ENCODE peak calls at places on chromosomes 6 and 20, in eight cellular contexts. R is breast epithelium, E is spleen, X is IMR-90, G is stomach, Z is tibial nerve, J is body of pancreas, W is ovary. H is an unnamed sample.

GRCh38 chr6:155103816-155104366 is 108.8 kb downstream of the TIAM2 start:
- DNase-seq in Z (no peak), R (no peak), J (no peak), G (no peak), X (no peak), E (no peak), W (no peak), H (no peak)

GRCh38 chr6:4379958-4380357 is 244.6 kb upstream of the ECI2 start:
- DNase-seq in W (no peak), R (no peak), G (no peak), X (no peak), E (no peak), Z (no peak), J (no peak), H (no peak)

GRCh38 chr20:60136640-60137411 is 178.6 kb downstream of the CDH26 start:
- DNase-seq in X (no peak), Z (no peak), J (no peak), E (no peak), G (no peak), R (no peak), W (no peak), H (no peak)

GRCh38 chr6:150236114-150236513 is 93.3 kb downstream of the PPP1R14C start:
- DNase-seq in R (no peak), E (no peak), G (no peak), X (no peak), J (no peak), Z (no peak), W (no peak), H (no peak)

GRCh38 chr6:89952696-89953095 is 58.4 kb downstream of the GJA10 start:
- DNase-seq in X (peak; percentile 75), Z (no peak), W (no peak), G (no peak), J (no peak), E (no peak), R (no peak), H (no peak)

GRCh38 chr20:24773751-24774201 is 175.3 kb upstream of the CST7 start:
- DNase-seq in R (peak; percentile 20), G (peak; percentile 4), X (peak; percentile 72), E (peak; percentile 45), Z (no peak), J (no peak), W (peak; percentile 1), H (no peak)

GRCh38 chr6:102763886-102764285 is 1370.4 kb downstream of the GRIK2 start:
- DNase-seq in J (no peak), X (no peak), G (no peak), R (no peak), W (no peak), E (no peak), Z (no peak), H (no peak)

GRCh38 chr20:47432251-47433210 is 69.2 kb upstream of the NCOA3 start:
- DNase-seq in W (no peak), G (no peak), R (no peak), J (no peak), E (peak; percentile 33), Z (no peak), X (peak; percentile 19), H (no peak)

GRCh38 chr6:44304282-44305199 is 8.6 kb downstream of the AARS2 start:
- DNase-seq in G (no peak), J (peak; percentile 37), E (peak; percentile 83), W (no peak), R (no peak), X (peak; percentile 35), Z (no peak), H (no peak)

GRCh38 chr6:48626421-48626820 is 515.4 kb upstream of the PTCHD4 start:
- DNase-seq in Z (no peak), G (no peak), J (no peak), X (no peak), R (no peak), W (no peak), E (no peak), H (no peak)

GRCh38 chr20:1108437-1108920 is 9.9 kb upstream of the PSMF1 start:
- DNase-seq in X (peak; percentile 23), E (peak; percentile 81), J (peak; percentile 75), Z (peak; percentile 51), W (no peak), R (no peak), G (peak; percentile 63), H (peak; percentile 67)

DNA sequence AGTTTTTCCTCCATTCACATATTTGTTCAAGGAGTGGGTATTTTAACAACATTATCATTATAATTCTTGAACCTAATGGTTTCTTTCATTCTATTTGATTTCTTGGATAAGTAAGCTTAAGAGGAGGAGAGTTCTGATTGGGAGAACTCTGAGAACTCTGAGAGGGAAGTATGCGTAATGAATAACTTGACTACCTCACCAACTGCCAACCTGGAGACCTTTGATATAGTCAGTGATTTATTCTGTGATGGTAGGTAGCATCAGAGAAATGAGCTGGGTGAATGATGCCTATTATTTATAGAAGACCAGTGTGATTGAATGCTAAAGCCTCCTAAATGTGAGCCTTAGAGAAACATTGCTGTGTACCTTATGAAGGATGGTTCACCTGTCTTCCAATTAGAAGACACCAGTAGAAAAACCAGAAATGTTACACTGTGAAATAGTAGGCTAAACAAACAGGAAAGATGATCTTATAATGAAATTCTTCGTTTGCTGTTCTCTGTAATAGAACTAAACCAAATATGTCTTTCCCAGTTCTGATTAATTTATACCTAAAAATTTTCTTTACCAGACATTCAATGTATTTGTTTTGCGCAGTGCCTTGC is 114.9 kb downstream of the RTN4IP1 start:
- DNase-seq in X (no peak), J (no peak), W (no peak), Z (no peak), G (no peak), E (no peak), R (no peak), H (no peak)
- TF ChIP-seq POLR2A in X (no peak), J (no peak), W (no peak), Z (no peak), G (no peak), E (no peak), R (no peak), H (no peak)

GRCh38 chr20:33612001-33612400 is 50.1 kb upstream of the C20orf144 start:
- DNase-seq in J (no peak), R (no peak), Z (no peak), W (no peak), X (no peak), E (no peak), G (no peak), H (no peak)
- H3K36me3 ChIP-seq in J (no peaks in the 10 kb centered on the region), R (peaks cover 18% of the 10 kb centered on the region), Z (peaks cover 62% of the 10 kb centered on the region), W (no peaks in the 10 kb centered on the region), X (peaks cover 31% of the 10 kb centered on the region), E (peaks cover 95% of the 10 kb centered on the region), G (peaks cover 92% of the 10 kb centered on the region), H (no peaks in the 10 kb centered on the region)

DNA sequence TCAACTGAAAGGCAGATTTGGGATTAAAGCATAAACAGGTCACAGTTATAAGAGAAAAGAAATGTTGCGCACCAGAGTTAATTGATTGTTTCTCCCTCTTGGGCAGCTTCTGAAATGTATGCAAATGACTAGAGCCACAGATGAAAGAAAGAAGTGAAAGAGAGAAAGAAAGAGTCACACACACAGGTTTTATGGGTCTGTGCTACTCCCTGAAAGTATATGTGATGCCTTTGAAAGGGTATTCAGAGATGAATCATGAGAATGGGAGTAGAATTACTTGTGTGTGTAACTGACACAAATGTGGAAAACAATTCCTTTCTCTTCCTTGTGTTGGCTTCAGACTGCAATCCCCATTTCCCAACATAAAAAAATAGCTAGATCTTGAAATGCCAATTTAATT is 196.9 kb downstream of the FOXA2 start:
- DNase-seq in Z (no peak), X (no peak), J (no peak), E (no peak), R (no peak), G (no peak), W (no peak), H (no peak)
- H3K4me1 ChIP-seq in Z (no peaks in the 10 kb centered on the region), X (no peaks in the 10 kb centered on the region), J (peaks cover 11% of the 10 kb centered on the region), E (no peaks in the 10 kb centered on the region), R (no peaks in the 10 kb centered on the region), G (no peaks in the 10 kb centered on the region), W (no peaks in the 10 kb centered on the region), H (no peaks in the 10 kb centered on the region)

GRCh38 chr20:48637461-48637860 is 190.3 kb downstream of the PREX1 start:
- DNase-seq in R (no peak), G (no peak), J (no peak), X (no peak), E (no peak), Z (no peak), W (no peak), H (no peak)

GRCh38 chr20:48636301-48636700 is 191.5 kb downstream of the PREX1 start:
- DNase-seq in E (peak; percentile 66), Z (no peak), X (no peak), R (no peak), G (no peak), W (no peak), J (no peak), H (no peak)

GRCh38 chr20:48634641-48635040 is 193.2 kb downstream of the PREX1 start:
- DNase-seq in R (no peak), Z (no peak), W (no peak), X (no peak), G (no peak), E (peak; percentile 49), J (no peak), H (no peak)

GRCh38 chr20:48635361-48635760 is 192.4 kb downstream of the PREX1 start:
- DNase-seq in W (no peak), R (no peak), E (peak; percentile 66), G (no peak), X (no peak), J (no peak), Z (no peak), H (no peak)

GRCh38 chr20:48635791-48636267 is 192.0 kb downstream of the PREX1 start:
- DNase-seq in W (no peak), J (peak; percentile 42), X (peak; percentile 31), Z (no peak), E (peak; percentile 85), G (no peak), R (no peak), H (no peak)
- TF ChIP-seq POLR2A in W (no peak), J (no peak), X (no peak), Z (no peak), E (no peak), G (no peak), R (no peak), H (no peak)

DNA sequence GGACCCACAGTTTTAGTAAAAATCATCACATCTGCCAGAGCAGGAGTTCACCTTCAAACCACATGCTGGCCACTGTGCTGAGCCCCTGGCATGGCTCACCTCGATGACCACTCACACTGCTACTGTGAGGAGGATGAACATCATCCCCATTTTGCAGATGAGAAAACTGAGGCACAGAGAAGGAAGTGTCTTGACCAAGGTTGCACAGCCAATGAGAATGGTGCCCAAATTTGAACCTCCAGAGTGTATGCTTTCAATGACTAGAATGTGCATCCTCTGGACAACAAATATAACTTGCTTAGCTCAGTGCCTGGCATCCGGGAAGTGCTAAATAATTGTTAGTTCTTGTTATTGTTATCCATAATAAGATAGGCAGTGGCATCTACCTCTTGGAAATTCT is 37.2 kb upstream of the FAM83D start:
- DNase-seq in G (no peak), X (no peak), Z (no peak), J (no peak), W (no peak), R (no peak), E (peak; percentile 51), H (no peak)
- H3K36me3 ChIP-seq in G (no peaks in the 10 kb centered on the region), X (no peaks in the 10 kb centered on the region), Z (no peaks in the 10 kb centered on the region), J (no peaks in the 10 kb centered on the region), W (no peaks in the 10 kb centered on the region), R (no peaks in the 10 kb centered on the region), E (peaks cover 27% of the 10 kb centered on the region), H (no peaks in the 10 kb centered on the region)

GRCh38 chr6:31578461-31579118 is 3.2 kb downstream of the TNF start:
- DNase-seq in W (no peak), R (no peak), X (no peak), J (peak; percentile 66), G (no peak), Z (no peak), E (peak; percentile 32), H (no peak)
- H3K4me1 ChIP-seq in W (peaks cover 5% of the 10 kb centered on the region), R (no peaks in the 10 kb centered on the region), X (peaks cover 4% of the 10 kb centered on the region), J (peaks cover 40% of the 10 kb centered on the region), G (peaks cover 16% of the 10 kb centered on the region), Z (no peaks in the 10 kb centered on the region), E (peaks cover 45% of the 10 kb centered on the region), H (no peaks in the 10 kb centered on the region)